ENCODE peak calls at places on chromosomes 1 and 21, in eight cellular contexts. E is C1 segment of cervical spinal cord, V is NCI-H1092, A is left kidney, B is T-cell, F is substantia nigra, U is fibroblast of the aortic adventitia, T is epithelial cell of prostate. J is an unnamed sample.

GRCh38 chr1:45170151-45170742 is 36.2 kb downstream of the ZSWIM5 start:
- DNase-seq in E (no peak), V (no peak), A (no peak), B (no peak), F (no peak), U (no peak), T (no peak), J (no peak)

GRCh38 chr1:66342707-66343106 is 191.2 kb upstream of the SGIP1 start:
- DNase-seq in E (no peak), V (no peak), A (no peak), B (no peak), F (no peak), U (no peak), T (no peak), J (no peak)

GRCh38 chr21:18373631-18374030 is 30.0 kb downstream of the TMPRSS15 start:
- DNase-seq in E (no peak), V (no peak), A (no peak), B (no peak), F (no peak), U (no peak), T (no peak), J (no peak)

GRCh38 chr1:3064296-3064850 is 4.6 kb upstream of the PRDM16 start:
- DNase-seq in E (no peak), V (no peak), A (no peak), B (no peak), F (no peak), U (no peak), T (no peak), J (no peak)

GRCh38 chr1:14693996-14694395 is 95.5 kb downstream of the KAZN start:
- DNase-seq in E (no peak), V (no peak), A (peak), B (no peak), F (no peak), U (no peak), T (no peak), J (no peak)

GRCh38 chr1:73026114-73026513 is 743.8 kb upstream of the NEGR1 start:
- DNase-seq in E (no peak), V (no peak), A (peak), B (no peak), F (no peak), U (no peak), T (no peak), J (no peak)

GRCh38 chr1:40232444-40232843 is 15.3 kb upstream of the TMCO2 start:
- DNase-seq in E (no peak), V (no peak), A (no peak), B (peak), F (no peak), U (no peak), T (no peak), J (no peak)

GRCh38 chr1:36517415-36517814 is 34.7 kb upstream of the CSF3R start:
- DNase-seq in E (no peak), V (no peak), A (no peak), B (no peak), F (no peak), U (no peak), T (no peak), J (no peak)

GRCh38 chr1:171141336-171142051 is 43.6 kb upstream of the FMO2 start:
- DNase-seq in E (no peak), V (no peak), A (peak), B (no peak), F (no peak), U (peak), T (no peak), J (no peak)

GRCh38 chr1:200989337-200989736 is 34.2 kb downstream of the KIF21B start:
- DNase-seq in E (no peak), V (no peak), A (no peak), B (no peak), F (no peak), U (no peak), T (no peak), J (no peak)

GRCh38 chr1:47663286-47663685 is 225.4 kb downstream of the FOXD2 start:
- DNase-seq in E (no peak), V (no peak), A (no peak), B (no peak), F (no peak), U (no peak), T (no peak), J (no peak)

GRCh38 chr21:41360072-41360821 is 1.6 kb upstream of the MX2 start:
- DNase-seq in E (no peak), V (peak), A (peak), B (no peak), F (no peak), U (peak), T (no peak), J (no peak)

GRCh38 chr1:10640079-10640578 is 156.3 kb downstream of the CASZ1 start:
- DNase-seq in E (no peak), V (peak), A (peak), B (no peak), F (no peak), U (no peak), T (no peak), J (peak)

GRCh38 chr1:210617306-210617705 is 288.6 kb downstream of the HHAT start:
- DNase-seq in E (no peak), V (no peak), A (no peak), B (no peak), F (no peak), U (no peak), T (no peak), J (no peak)

GRCh38 chr1:21238141-21238800 is 52.0 kb downstream of the ECE1 start:
- DNase-seq in E (no peak), V (no peak), A (peak), B (no peak), F (no peak), U (no peak), T (no peak), J (no peak)

GRCh38 chr1:213444224-213444623 is 393.2 kb downstream of the RPS6KC1 start:
- DNase-seq in E (no peak), V (no peak), A (no peak), B (no peak), F (no peak), U (no peak), T (no peak), J (no peak)

GRCh38 chr1:185567006-185567405 is 167.2 kb upstream of the HMCN1 start:
- DNase-seq in E (no peak), V (peak), A (peak), B (peak), F (no peak), U (peak), T (peak), J (no peak)

GRCh38 chr1:113141650-113142473 is 68.9 kb downstream of the LRIG2 start:
- DNase-seq in E (no peak), V (no peak), A (no peak), B (no peak), F (no peak), U (peak), T (no peak), J (no peak)

GRCh38 chr1:37389327-37389726 is 85.1 kb upstream of the ZC3H12A start:
- DNase-seq in E (no peak), V (no peak), A (no peak), B (no peak), F (no peak), U (no peak), T (no peak), J (no peak)

GRCh38 chr1:221672160-221672762 is 69.6 kb downstream of the DUSP10 start:
- DNase-seq in E (no peak), V (no peak), A (no peak), B (no peak), F (no peak), U (peak), T (no peak), J (no peak)

GRCh38 chr21:34935868-34936267 is 113.2 kb downstream of the RUNX1 start:
- DNase-seq in E (no peak), V (no peak), A (no peak), B (no peak), F (no peak), U (no peak), T (no peak), J (no peak)

GRCh38 chr1:160702100-160702499 is 9.5 kb downstream of the CD48 start:
- DNase-seq in E (no peak), V (no peak), A (no peak), B (no peak), F (no peak), U (no peak), T (no peak), J (no peak)

GRCh38 chr1:45543599-45544417 is 6.8 kb upstream of the AKR1A1 start:
- DNase-seq in E (peak), V (no peak), A (peak), B (peak), F (peak), U (peak), T (no peak), J (peak)

GRCh38 chr1:66444438-66445265 is 89.3 kb upstream of the SGIP1 start:
- DNase-seq in E (no peak), V (no peak), A (no peak), B (no peak), F (no peak), U (no peak), T (no peak), J (no peak)

J was measured in hypothalamus.